ENCODE peak calls at places on chromosomes 11 and 22, in seven cellular contexts. R, U, K, B, T, Z and F are unnamed samples.

GRCh38 chr11:116471608-116472007 is 301.2 kb downstream of the BUD13 start:
- DNase-seq in R (no peak), U (peak; percentile 32), K (no peak), B (peak; percentile 96), T (no peak), Z (no peak), F (no peak)

GRCh38 chr11:129298990-129299389 is 76.7 kb upstream of the BARX2 start:
- DNase-seq in R (no peak), U (no peak), K (no peak), B (no peak), T (no peak), Z (no peak), F (no peak)

GRCh38 chr11:47592276-47592675 is 1.9 kb downstream of the C1QTNF4 start:
- DNase-seq in R (no peak), U (no peak), K (no peak), B (no peak), T (no peak), Z (no peak), F (no peak)

GRCh38 chr11:116879789-116880402 is 42.5 kb upstream of the APOA1 start:
- DNase-seq in R (no peak), U (peak; percentile 51), K (peak; percentile 42), B (peak; percentile 76), T (no peak), Z (peak; percentile 27), F (peak; percentile 35)

GRCh38 chr11:6601041-6601461 is 2.4 kb downstream of the RRP8 start:
- DNase-seq in R (peak; percentile 58), U (no peak), K (no peak), B (no peak), T (no peak), Z (no peak), F (no peak)

GRCh38 chr11:12865871-12866595 is 143.1 kb upstream of the RASSF10 start:
- DNase-seq in R (no peak), U (no peak), K (no peak), B (no peak), T (no peak), Z (no peak), F (no peak)

GRCh38 chr22:45151503-45151902 is 12.2 kb upstream of the NUP50 start:
- DNase-seq in R (no peak), U (no peak), K (no peak), B (no peak), T (no peak), Z (no peak), F (no peak)

GRCh38 chr11:19988598-19988997 is 171.7 kb downstream of the DBX1 start:
- DNase-seq in R (peak; percentile 82), U (peak; percentile 13), K (no peak), B (no peak), T (no peak), Z (no peak), F (no peak)

GRCh38 chr11:65043881-65044501 is 3.0 kb downstream of the SAC3D1 start:
- DNase-seq in R (peak; percentile 74), U (no peak), K (no peak), B (no peak), T (no peak), Z (no peak), F (no peak)

GRCh38 chr11:70742553-70743291 is 344.4 kb downstream of the CTTN start:
- DNase-seq in R (no peak), U (no peak), K (no peak), B (no peak), T (peak; percentile 82), Z (no peak), F (no peak)

GRCh38 chr22:50307891-50308596 is 598 bp upstream of the PLXNB2 start:
- DNase-seq in R (no peak), U (no peak), K (no peak), B (no peak), T (no peak), Z (no peak), F (no peak)

GRCh38 chr22:20610243-20610686 is 102.9 kb downstream of the MED15 start:
- DNase-seq in R (no peak), U (no peak), K (no peak), B (no peak), T (no peak), Z (peak; percentile 6), F (no peak)

GRCh38 chr11:128210148-128210940 is 377.0 kb downstream of the ETS1 start:
- DNase-seq in R (no peak), U (peak; percentile 98), K (no peak), B (peak; percentile 98), T (no peak), Z (no peak), F (no peak)

GRCh38 chr11:71150859-71151258 is 101.5 kb downstream of the SHANK2 start:
- DNase-seq in R (no peak), U (no peak), K (no peak), B (no peak), T (no peak), Z (no peak), F (no peak)

GRCh38 chr11:64357904-64358535 is 942 bp upstream of the RPS6KA4 start:
- DNase-seq in R (no peak), U (no peak), K (no peak), B (no peak), T (peak; percentile 69), Z (peak; percentile 27), F (peak; percentile 19)

GRCh38 chr11:100774859-100775258 is 87.8 kb downstream of the ARHGAP42 start:
- DNase-seq in R (no peak), U (no peak), K (no peak), B (no peak), T (no peak), Z (no peak), F (no peak)

GRCh38 chr11:575996-576756 is at the start of gene PHRF1:
- DNase-seq in R (peak; percentile 99), U (peak; percentile 88), K (peak; percentile 66), B (peak; percentile 92), T (peak; percentile 97), Z (peak; percentile 99), F (peak; percentile 99)
- TF ChIP-seq POLR2A in R (peak; percentile 28), U (peak; percentile 54), K (peak; percentile 89), B (peak; percentile 83), T (no peak), Z (peak; percentile 88), F (peak; percentile 83)

GRCh38 chr22:26952654-26953379 is 295.4 kb downstream of the MIAT start:
- DNase-seq in R (no peak), U (no peak), K (no peak), B (no peak), T (no peak), Z (no peak), F (no peak)

GRCh38 chr22:26953380-26953807 is 296.0 kb downstream of the MIAT start:
- DNase-seq in R (no peak), U (no peak), K (no peak), B (no peak), T (no peak), Z (no peak), F (no peak)

GRCh38 chr22:26945565-26945964 is 288.2 kb downstream of the MIAT start:
- DNase-seq in R (no peak), U (no peak), K (no peak), B (no peak), T (no peak), Z (no peak), F (no peak)

GRCh38 chr22:26952004-26952403 is 294.6 kb downstream of the MIAT start:
- DNase-seq in R (no peak), U (no peak), K (no peak), B (no peak), T (no peak), Z (no peak), F (no peak)

DNA sequence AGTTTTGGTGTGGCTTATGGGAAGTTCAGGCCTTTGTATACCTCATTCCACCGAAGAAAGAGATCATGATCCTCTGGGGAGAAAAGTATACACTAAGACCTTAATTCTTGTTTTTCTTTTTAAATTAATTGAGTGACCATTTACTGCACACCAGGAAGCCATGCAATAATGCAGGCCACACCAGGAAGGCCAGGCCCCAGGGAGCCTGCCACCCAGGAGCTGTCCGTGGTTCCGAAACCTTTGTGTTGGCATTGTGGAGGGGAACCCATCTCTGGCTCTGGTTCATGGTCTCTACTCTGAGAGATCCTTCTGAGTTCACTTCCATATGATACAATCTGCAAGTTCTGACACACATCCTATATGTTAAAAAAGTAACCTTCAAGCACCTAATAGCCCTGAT is 291.8 kb downstream of the MIAT start:
- DNase-seq in R (no peak), U (no peak), K (no peak), B (no peak), T (no peak), Z (no peak), F (no peak)
- TF ChIP-seq POLR2AphosphoS5 in R (no peak), U (no peak), K (no peak), B (no peak), T (no peak), Z (no peak), F (no peak)

GRCh38 chr11:61948505-61948904 is 1.6 kb upstream of the BEST1 start:
- DNase-seq in R (peak; percentile 53), U (no peak), K (no peak), B (no peak), T (no peak), Z (no peak), F (no peak)

GRCh38 chr11:61951484-61952135 is 1.5 kb downstream of the BEST1 start:
- DNase-seq in R (peak; percentile 51), U (no peak), K (no peak), B (no peak), T (no peak), Z (no peak), F (no peak)

GRCh38 chr11:61947486-61948210 is 2.5 kb upstream of the BEST1 start:
- DNase-seq in R (peak; percentile 95), U (peak; percentile 62), K (no peak), B (peak; percentile 84), T (peak; percentile 88), Z (peak; percentile 68), F (peak; percentile 65)

GRCh38 chr11:61950035-61950547 is at the start of gene BEST1:
- DNase-seq in R (no peak), U (no peak), K (no peak), B (no peak), T (no peak), Z (no peak), F (no peak)

GRCh38 chr11:61949169-61950034 is 749 bp upstream of the BEST1 start:
- DNase-seq in R (peak; percentile 95), U (peak; percentile 81), K (no peak), B (peak; percentile 76), T (no peak), Z (no peak), F (no peak)
- TF ChIP-seq POLR2A in R (no peak), U (peak; percentile 20), K (no peak), B (no peak), T (no peak), Z (no peak), F (no peak)

GRCh38 chr11:119305556-119306372 is 11.2 kb downstream of the MCAM start:
- DNase-seq in R (no peak), U (no peak), K (no peak), B (no peak), T (no peak), Z (no peak), F (no peak)
- TF ChIP-seq POLR2AphosphoS5 in R (no peak), U (no peak), K (no peak), B (no peak), T (no peak), Z (no peak), F (no peak)